ENCODE peak calls at places on chromosomes 6 and 20, in eight cellular contexts. I is sigmoid colon; W is SJSA1; D is NCI-H1092 treated with DMSO at 0.1 percent for 48 hours; V is hippocampal formation; Q is anterior cingulate cortex; G is neural progenitor cell; K is activated T-cell treated with anti-CD3 and anti-CD28 coated beads, Interleukin-2, amount 50 U/mL, for 4 hours. N is an unnamed sample.

GRCh38 chr6:139757766-139758655 is 383.6 kb upstream of the CITED2 start:
- DNase-seq in I (no peak), W (no peak), D (no peak), V (no peak), Q (no peak), G (no peak), K (no peak), N (no peak)

GRCh38 chr20:38149880-38150594 is 15.0 kb downstream of the TGM2 start:
- DNase-seq in I (no peak), W (no peak), D (no peak), V (no peak), Q (no peak), G (no peak), K (no peak), N (no peak)

GRCh38 chr6:134537146-134537555 is 219.2 kb upstream of the SGK1 start:
- DNase-seq in I (no peak), W (peak), D (no peak), V (no peak), Q (no peak), G (no peak), K (no peak), N (no peak)

GRCh38 chr6:4647414-4648365 is 128.5 kb upstream of the CDYL start:
- DNase-seq in I (peak), W (peak), D (peak), V (peak), Q (peak), G (peak), K (no peak), N (peak)

GRCh38 chr6:160337301-160337700 is 10.9 kb upstream of the SLC22A3 start:
- DNase-seq in I (no peak), W (no peak), D (no peak), V (no peak), Q (no peak), G (no peak), K (no peak), N (no peak)

GRCh38 chr6:25346064-25346463 is 66.9 kb downstream of the CARMIL1 start:
- DNase-seq in I (no peak), W (no peak), D (peak), V (no peak), Q (no peak), G (no peak), K (no peak), N (no peak)

GRCh38 chr6:89239338-89239737 is 22.2 kb upstream of the GABRR1 start:
- DNase-seq in I (no peak), W (no peak), D (no peak), V (no peak), Q (no peak), G (no peak), K (no peak), N (no peak)

GRCh38 chr6:36927691-36928546 is 26.6 kb upstream of the PI16 start:
- DNase-seq in I (peak), W (no peak), D (no peak), V (no peak), Q (no peak), G (no peak), K (no peak), N (no peak)

GRCh38 chr20:52454660-52455059 is 263.1 kb upstream of the ZFP64 start:
- DNase-seq in I (no peak), W (peak), D (no peak), V (no peak), Q (no peak), G (no peak), K (no peak), N (no peak)

GRCh38 chr20:38057351-38057972 is 23.9 kb downstream of the RPRD1B start:
- DNase-seq in I (peak), W (peak), D (peak), V (peak), Q (peak), G (peak), K (peak), N (peak)

GRCh38 chr6:114432380-114432779 is 89.6 kb upstream of the HS3ST5 start:
- DNase-seq in I (no peak), W (no peak), D (no peak), V (no peak), Q (no peak), G (peak), K (no peak), N (no peak)

GRCh38 chr6:21327326-21328140 is 266.0 kb upstream of the SOX4 start:
- DNase-seq in I (no peak), W (no peak), D (no peak), V (no peak), Q (no peak), G (peak), K (no peak), N (no peak)

GRCh38 chr20:237918-238317 is 10.9 kb downstream of the DEFB129 start:
- DNase-seq in I (no peak), W (no peak), D (no peak), V (no peak), Q (no peak), G (no peak), K (no peak), N (no peak)

GRCh38 chr6:134111062-134111677 is 58.7 kb upstream of the SLC2A12 start:
- DNase-seq in I (no peak), W (peak), D (peak), V (no peak), Q (peak), G (peak), K (peak), N (peak)

GRCh38 chr20:49285233-49285668 is 7.4 kb upstream of the ZNFX1 start:
- DNase-seq in I (no peak), W (no peak), D (no peak), V (no peak), Q (no peak), G (no peak), K (no peak), N (no peak)

GRCh38 chr6:148112851-148113319 is 229.8 kb upstream of the SASH1 start:
- DNase-seq in I (no peak), W (no peak), D (no peak), V (no peak), Q (no peak), G (no peak), K (no peak), N (no peak)

GRCh38 chr6:46526607-46527006 is 35.4 kb upstream of the RCAN2 start:
- DNase-seq in I (no peak), W (no peak), D (no peak), V (no peak), Q (no peak), G (no peak), K (no peak), N (no peak)

GRCh38 chr6:83231146-83231545 is 38.0 kb downstream of the RWDD2A start:
- DNase-seq in I (no peak), W (no peak), D (no peak), V (no peak), Q (no peak), G (no peak), K (no peak), N (no peak)

GRCh38 chr20:46555370-46555956 is 5.0 kb upstream of the OCSTAMP start:
- DNase-seq in I (no peak), W (no peak), D (no peak), V (no peak), Q (no peak), G (no peak), K (no peak), N (no peak)

GRCh38 chr6:114135348-114136002 is 164.5 kb upstream of the HDAC2 start:
- DNase-seq in I (no peak), W (no peak), D (no peak), V (no peak), Q (no peak), G (no peak), K (no peak), N (no peak)

GRCh38 chr6:169291639-169292339 is 38.1 kb upstream of the THBS2 start:
- DNase-seq in I (no peak), W (no peak), D (no peak), V (no peak), Q (no peak), G (no peak), K (no peak), N (no peak)

GRCh38 chr6:30749554-30750378 is 5.4 kb upstream of the IER3 start:
- DNase-seq in I (no peak), W (no peak), D (no peak), V (no peak), Q (no peak), G (no peak), K (no peak), N (no peak)

GRCh38 chr6:33202799-33203198 is 1.7 kb upstream of the HSD17B8 start:
- DNase-seq in I (no peak), W (no peak), D (no peak), V (no peak), Q (no peak), G (no peak), K (no peak), N (no peak)

GRCh38 chr6:44500074-44500473 is 112.6 kb downstream of the CDC5L start:
- DNase-seq in I (no peak), W (no peak), D (no peak), V (no peak), Q (no peak), G (no peak), K (no peak), N (no peak)

GRCh38 chr6:84639396-84639795 is 125.0 kb downstream of the TBX18 start:
- DNase-seq in I (no peak), W (no peak), D (no peak), V (no peak), Q (no peak), G (no peak), K (no peak), N (no peak)

GRCh38 chr20:42093041-42093440 is 474.9 kb upstream of the CHD6 start:
- DNase-seq in I (no peak), W (no peak), D (no peak), V (no peak), Q (no peak), G (no peak), K (no peak), N (no peak)

GRCh38 chr20:37231970-37232620 is 29.5 kb downstream of the GHRH start:
- DNase-seq in I (no peak), W (no peak), D (peak), V (peak), Q (peak), G (peak), K (no peak), N (no peak)

N was measured in pons.